ENCODE peak calls at places on chromosome X, in ten cellular contexts. O, F, Y, X, B, N, S, C, I and V are unnamed samples.

GRCh38 chrX:74492720-74493201 is 71.5 kb downstream of the SLC16A2 start:
- DNase-seq in S (peak; percentile 0), F (no peak), N (no peak), I (no peak), Y (no peak), B (no peak), X (no peak), C (peak; percentile 58), O (no peak), V (peak; percentile 10)

GRCh38 chrX:16869393-16870094 is 618 bp downstream of the RBBP7 start:
- DNase-seq in X (peak; percentile 67), B (peak; percentile 67), Y (no peak), N (no peak), F (peak; percentile 2), C (peak; percentile 32), O (peak; percentile 17), S (peak; percentile 66), I (peak; percentile 6), V (peak; percentile 80)

GRCh38 chrX:146481735-146482134 is 327.8 kb upstream of the CXorf51B start:
- DNase-seq in F (no peak), O (no peak), B (no peak), N (no peak), I (no peak), C (no peak), Y (no peak), S (no peak), X (no peak), V (no peak)

GRCh38 chrX:31366076-31366475 is 294.2 kb upstream of the FTHL17 start:
- DNase-seq in N (no peak), C (no peak), F (no peak), X (no peak), Y (no peak), I (no peak), B (no peak), S (peak; percentile 1), O (no peak), V (no peak)

GRCh38 chrX:14598330-14598729 is 69.0 kb downstream of the GLRA2 start:
- DNase-seq in X (no peak), B (no peak), C (no peak), N (no peak), Y (no peak), S (no peak), F (no peak), O (no peak), I (no peak), V (no peak)

GRCh38 chrX:44343412-44343942 is at the start of gene EFHC2:
- DNase-seq in Y (no peak), B (peak; percentile 50), I (peak; percentile 61), S (no peak), C (peak; percentile 47), X (peak; percentile 63), F (peak; percentile 37), O (peak; percentile 3), N (no peak), V (peak; percentile 49)

GRCh38 chrX:4944767-4945166 is 1231.3 kb upstream of the PRKX start:
- DNase-seq in B (no peak), O (no peak), I (no peak), Y (no peak), C (no peak), X (no peak), F (no peak), N (no peak), S (no peak), V (no peak)

GRCh38 chrX:43939187-43939926 is 33.8 kb downstream of the NDP start:
- DNase-seq in S (no peak), I (no peak), C (no peak), F (no peak), X (no peak), N (peak; percentile 35), Y (no peak), O (peak; percentile 8), B (no peak), V (no peak)

GRCh38 chrX:152893631-152894610 is 3.9 kb upstream of the ZNF185 start:
- DNase-seq in Y (no peak), F (no peak), N (no peak), I (no peak), S (no peak), B (no peak), X (peak; percentile 57), O (peak; percentile 81), C (no peak), V (no peak)

GRCh38 chrX:145405012-145405411 is 157.7 kb downstream of the SPANXN1 start:
- DNase-seq in X (no peak), S (peak; percentile 17), F (no peak), N (peak; percentile 14), C (no peak), I (no peak), Y (peak; percentile 38), O (peak; percentile 36), B (peak; percentile 21), V (peak; percentile 12)

GRCh38 chrX:42992199-42992943 is 214.4 kb upstream of the PPP1R2C start:
- DNase-seq in O (peak; percentile 33), I (no peak), B (no peak), C (no peak), N (no peak), X (no peak), S (no peak), F (no peak), Y (no peak), V (no peak)

GRCh38 chrX:109862386-109862910 is 129.4 kb upstream of the ACSL4 start:
- DNase-seq in N (peak; percentile 32), I (no peak), Y (no peak), O (no peak), S (no peak), B (no peak), F (no peak), X (no peak), C (no peak), V (no peak)

GRCh38 chrX:16658284-16658683 is 8.3 kb downstream of the S100G start:
- DNase-seq in O (peak; percentile 38), C (no peak), X (no peak), S (no peak), Y (no peak), I (no peak), B (no peak), F (no peak), N (peak; percentile 32), V (no peak)

GRCh38 chrX:103656623-103657022 is 27.8 kb downstream of the TCEAL1 start:
- DNase-seq in X (no peak), Y (peak; percentile 82), O (peak; percentile 86), B (peak; percentile 51), F (no peak), S (no peak), N (peak; percentile 67), I (no peak), C (no peak), V (no peak)

GRCh38 chrX:30060718-30061117 is 154.6 kb upstream of the MAGEB2 start:
- DNase-seq in N (peak; percentile 17), O (peak; percentile 4), X (no peak), C (peak; percentile 12), B (peak; percentile 18), Y (no peak), S (no peak), I (no peak), F (no peak), V (peak; percentile 13)

GRCh38 chrX:154719132-154719675 is 31.7 kb downstream of the GAB3 start:
- DNase-seq in S (no peak), I (no peak), O (peak; percentile 89), B (no peak), X (no peak), C (no peak), Y (no peak), N (peak; percentile 58), F (no peak), V (no peak)

GRCh38 chrX:24466025-24466424 is 939 bp downstream of the PDK3 start:
- DNase-seq in I (no peak), Y (no peak), C (no peak), X (no peak), B (no peak), S (no peak), F (no peak), N (no peak), O (no peak), V (peak; percentile 11)

GRCh38 chrX:78673256-78673655 is 14.1 kb upstream of the RTL3 start:
- DNase-seq in N (no peak), S (no peak), B (no peak), O (peak; percentile 46), C (no peak), F (no peak), I (no peak), X (no peak), Y (no peak), V (no peak)

GRCh38 chrX:21708116-21708515 is 49.8 kb downstream of the SMPX start:
- DNase-seq in F (no peak), B (no peak), N (peak; percentile 25), O (no peak), S (no peak), I (no peak), C (peak; percentile 10), X (no peak), Y (no peak), V (no peak)

GRCh38 chrX:41066969-41067368 is 18.3 kb upstream of the USP9X start:
- DNase-seq in I (no peak), X (no peak), Y (no peak), N (no peak), C (no peak), O (no peak), B (no peak), S (no peak), F (no peak), V (no peak)
- TF ChIP-seq CTCF in I (no peak), X (no peak), Y (no peak), N (no peak), C (no peak), O (no peak), B (no peak), S (no peak), F (no peak), V (no peak)

GRCh38 chrX:46573331-46573895 is at the start of gene CHST7:
- DNase-seq in F (peak; percentile 15), O (peak; percentile 59), I (peak; percentile 43), S (peak; percentile 77), B (peak; percentile 78), C (peak; percentile 70), Y (no peak), X (peak; percentile 76), N (no peak), V (peak; percentile 72)
- TF ChIP-seq CTCF in F (no peak), O (no peak), I (no peak), S (peak; percentile 70), B (no peak), C (no peak), Y (peak; percentile 79), X (no peak), N (peak; percentile 16), V (peak; percentile 12)

GRCh38 chrX:110992611-110993010 is 103.4 kb upstream of the PAK3 start:
- DNase-seq in N (peak; percentile 22), X (no peak), C (peak; percentile 28), Y (peak; percentile 13), B (peak; percentile 28), O (peak; percentile 48), I (peak; percentile 2), S (peak; percentile 9), F (no peak), V (peak; percentile 41)
- TF ChIP-seq CTCF in N (peak; percentile 50), X (no peak), C (no peak), Y (peak; percentile 61), B (peak; percentile 22), O (peak; percentile 64), I (peak; percentile 21), S (peak; percentile 67), F (no peak), V (peak; percentile 52)

DNA sequence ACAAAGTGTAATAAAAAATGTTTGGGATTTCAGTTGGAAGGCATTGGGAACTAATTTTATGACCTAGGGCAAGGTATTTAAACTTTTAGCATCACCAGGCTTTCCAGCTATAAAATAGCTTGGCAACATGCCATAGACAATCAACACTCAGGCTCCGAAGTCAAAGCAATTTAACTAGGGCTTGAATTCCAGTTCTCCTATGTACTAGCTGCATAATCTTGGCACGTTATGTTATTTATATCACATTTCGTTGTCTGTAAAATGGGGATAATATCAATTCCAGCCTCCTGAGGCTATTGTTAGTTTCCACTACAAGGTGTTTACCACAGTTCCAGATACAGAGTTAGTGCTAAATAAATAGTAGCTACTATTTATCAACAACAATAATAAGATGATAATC is 78.8 kb downstream of the DMD start:
- DNase-seq in F (no peak), Y (no peak), O (no peak), X (no peak), N (no peak), S (no peak), B (no peak), C (no peak), I (no peak), V (no peak)
- TF ChIP-seq CTCF in F (no peak), Y (no peak), O (no peak), X (no peak), N (no peak), S (no peak), B (no peak), C (no peak), I (no peak), V (no peak)